ENCODE peak calls at places on chromosomes 3 and 15, in seven cellular contexts. N is MM.1S, S is tibial nerve, K is MCF 10A, D is mammary epithelial cell, B is heart right ventricle, P is fibroblast of the aortic adventitia. R is an unnamed sample.

GRCh38 chr15:100934735-100935134 is 15.6 kb downstream of the LRRK1 start:
- DNase-seq in N (no peak), S (no peak), K (no peak), D (no peak), B (no peak), P (peak), R (no peak)

GRCh38 chr3:16484216-16484615 is 29.3 kb downstream of the RFTN1 start:
- DNase-seq in N (no peak), S (no peak), K (peak), D (no peak), B (no peak), P (peak), R (no peak)

GRCh38 chr15:48414015-48414414 is 82.8 kb downstream of the DUT start:
- DNase-seq in N (no peak), S (no peak), K (peak), D (no peak), B (no peak), P (peak), R (no peak)

GRCh38 chr15:38651328-38652038 is 86.9 kb upstream of the RASGRP1 start:
- DNase-seq in N (no peak), S (no peak), K (no peak), D (peak), B (no peak), P (no peak), R (no peak)

GRCh38 chr15:85329561-85330421 is 50.6 kb upstream of the AKAP13 start:
- DNase-seq in N (peak), S (no peak), K (no peak), D (no peak), B (no peak), P (peak), R (peak)

GRCh38 chr3:146243559-146243958 is 7.3 kb downstream of the PLSCR4 start:
- DNase-seq in N (no peak), S (no peak), K (no peak), D (no peak), B (no peak), P (no peak), R (no peak)

GRCh38 chr3:38835939-38836338 is 19.9 kb upstream of the SCN10A start:
- DNase-seq in N (no peak), S (no peak), K (no peak), D (no peak), B (no peak), P (no peak), R (no peak)

GRCh38 chr3:123053107-123053506 is 13.7 kb upstream of the PDIA5 start:
- DNase-seq in N (no peak), S (no peak), K (no peak), D (no peak), B (no peak), P (peak), R (no peak)

GRCh38 chr3:149004622-149005021 is 13.3 kb downstream of the GYG1 start:
- DNase-seq in N (no peak), S (no peak), K (peak), D (no peak), B (no peak), P (peak), R (no peak)

GRCh38 chr3:13575459-13576061 is 26.6 kb downstream of the FBLN2 start:
- DNase-seq in N (no peak), S (no peak), K (no peak), D (no peak), B (no peak), P (peak), R (no peak)

GRCh38 chr3:76585794-76586392 is 454.0 kb upstream of the ROBO2 start:
- DNase-seq in N (peak), S (no peak), K (peak), D (no peak), B (no peak), P (peak), R (peak)

GRCh38 chr15:63185206-63185605 is 4.2 kb upstream of the RAB8B start:
- DNase-seq in N (no peak), S (no peak), K (no peak), D (peak), B (no peak), P (no peak), R (no peak)

GRCh38 chr3:186646106-186646505 is 5.9 kb downstream of the FETUB start:
- DNase-seq in N (no peak), S (no peak), K (no peak), D (no peak), B (no peak), P (no peak), R (no peak)
- TF ChIP-seq CTCF in N (no peak), S (no peak), K (no peak), D (no peak), B (no peak), P (no peak), R (no peak)

GRCh38 chr3:65557915-65558564 is 480.7 kb downstream of the MAGI1 start:
- DNase-seq in N (no peak), S (no peak), K (no peak), D (no peak), B (no peak), P (no peak), R (no peak)

GRCh38 chr3:65560133-65560532 is 478.6 kb downstream of the MAGI1 start:
- DNase-seq in N (no peak), S (no peak), K (no peak), D (no peak), B (no peak), P (no peak), R (no peak)

GRCh38 chr3:65560901-65561300 is 477.8 kb downstream of the MAGI1 start:
- DNase-seq in N (no peak), S (no peak), K (no peak), D (no peak), B (no peak), P (no peak), R (no peak)

GRCh38 chr3:65558821-65559220 is 479.9 kb downstream of the MAGI1 start:
- DNase-seq in N (no peak), S (no peak), K (no peak), D (no peak), B (no peak), P (no peak), R (no peak)

GRCh38 chr3:65559643-65560042 is 479.1 kb downstream of the MAGI1 start:
- DNase-seq in N (no peak), S (no peak), K (peak), D (no peak), B (no peak), P (no peak), R (no peak)
- TF ChIP-seq CTCF in N (no peak), S (no peak), K (no peak), D (no peak), B (no peak), P (no peak), R (no peak)

DNA sequence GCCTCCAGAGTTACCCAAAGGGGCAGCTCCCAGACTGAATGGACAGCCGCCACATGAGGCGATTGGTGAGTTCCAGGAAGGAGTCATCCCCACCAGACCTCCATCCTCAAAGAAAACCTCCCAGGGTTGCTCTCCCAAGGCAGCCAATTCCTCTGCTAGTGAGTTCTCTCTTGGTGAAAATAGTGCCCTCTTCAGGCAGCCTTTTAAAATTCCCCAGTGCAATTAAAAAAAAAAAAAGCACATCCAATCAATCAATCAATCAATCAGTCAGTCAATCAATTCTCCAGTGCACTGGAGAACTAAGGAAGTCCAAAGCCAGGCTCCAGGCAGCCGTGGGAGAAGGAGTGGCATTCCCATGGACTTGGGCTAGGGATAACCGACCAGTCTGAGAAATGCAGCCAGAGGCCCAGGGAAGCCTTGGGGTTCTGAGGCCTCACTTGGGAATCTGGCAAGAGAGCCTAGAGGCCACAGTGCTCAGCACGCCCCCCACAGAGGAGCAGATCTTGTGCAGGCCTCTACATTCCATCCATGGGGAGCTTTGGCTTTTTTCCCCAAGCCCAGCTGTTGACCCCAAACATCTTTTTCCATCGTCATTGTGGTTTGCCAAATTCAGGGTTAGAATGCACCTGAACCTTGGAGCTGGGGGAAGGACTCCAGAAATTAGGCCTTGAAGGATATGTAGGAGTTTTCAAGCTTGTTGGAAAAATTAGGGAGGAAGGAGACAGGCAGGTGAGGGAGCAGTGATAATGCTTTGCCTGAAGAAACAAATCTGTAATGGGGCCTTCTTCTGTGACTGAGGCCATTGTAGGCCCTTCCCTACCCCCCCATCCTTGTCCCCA is 4.8 kb downstream of the PAQR5 start:
- DNase-seq in N (no peak), S (no peak), K (peak), D (no peak), B (no peak), P (peak), R (no peak)
- TF ChIP-seq CTCF in N (peak), S (no peak), K (peak), D (peak), B (no peak), P (no peak), R (peak)

GRCh38 chr3:177772908-177773557 is 575.8 kb upstream of the TBL1XR1 start:
- DNase-seq in N (peak), S (no peak), K (no peak), D (no peak), B (peak), P (no peak), R (no peak)

GRCh38 chr3:177778633-177779032 is 581.4 kb upstream of the TBL1XR1 start:
- DNase-seq in N (peak), S (no peak), K (no peak), D (no peak), B (no peak), P (no peak), R (no peak)

GRCh38 chr3:177776656-177777055 is 579.4 kb upstream of the TBL1XR1 start:
- DNase-seq in N (no peak), S (no peak), K (peak), D (peak), B (no peak), P (peak), R (no peak)

GRCh38 chr3:177781686-177782161 is 584.4 kb upstream of the TBL1XR1 start:
- DNase-seq in N (no peak), S (peak), K (no peak), D (no peak), B (peak), P (peak), R (no peak)

GRCh38 chr3:177777699-177778098 is 580.4 kb upstream of the TBL1XR1 start:
- DNase-seq in N (peak), S (no peak), K (peak), D (peak), B (peak), P (peak), R (peak)
- TF ChIP-seq CTCF in N (peak), S (peak), K (peak), D (peak), B (peak), P (peak), R (peak)

GRCh38 chr3:80788914-80789313 is 972.5 kb downstream of the GBE1 start:
- DNase-seq in N (no peak), S (no peak), K (no peak), D (no peak), B (no peak), P (no peak), R (no peak)

GRCh38 chr3:80785475-80785874 is 976.0 kb downstream of the GBE1 start:
- DNase-seq in N (peak), S (no peak), K (peak), D (no peak), B (no peak), P (no peak), R (no peak)

DNA sequence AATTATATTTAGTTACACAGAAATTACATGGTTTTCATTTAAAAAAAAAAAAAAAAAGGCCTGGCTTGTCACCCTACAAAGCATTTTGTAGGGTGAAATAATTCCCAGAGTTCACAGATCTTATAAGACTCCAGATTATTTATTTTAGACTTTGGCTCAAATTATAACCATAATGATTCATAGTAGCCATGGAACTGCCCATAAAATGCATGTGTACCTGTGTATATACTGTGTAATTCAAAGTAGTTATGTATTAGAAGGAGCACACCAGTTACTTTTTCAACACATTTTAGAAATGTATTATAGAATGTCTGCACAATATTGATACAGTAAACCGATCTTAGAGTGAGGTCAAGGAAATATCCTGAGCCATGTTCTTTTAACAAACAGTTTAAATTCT is 975.6 kb downstream of the GBE1 start:
- DNase-seq in N (no peak), S (no peak), K (no peak), D (no peak), B (no peak), P (no peak), R (no peak)
- TF ChIP-seq CTCF in N (no peak), S (no peak), K (no peak), D (no peak), B (no peak), P (no peak), R (no peak)

GRCh38 chr15:78838480-78838879 is 27.2 kb upstream of the ADAMTS7 start:
- DNase-seq in N (no peak), S (no peak), K (no peak), D (no peak), B (no peak), P (peak), R (no peak)

GRCh38 chr15:78840661-78841060 is 29.4 kb upstream of the ADAMTS7 start:
- DNase-seq in N (no peak), S (no peak), K (no peak), D (peak), B (no peak), P (no peak), R (peak)

GRCh38 chr15:78837543-78837942 is 26.3 kb upstream of the ADAMTS7 start:
- DNase-seq in N (no peak), S (no peak), K (no peak), D (no peak), B (no peak), P (no peak), R (no peak)

GRCh38 chr15:78837131-78837530 is 25.9 kb upstream of the ADAMTS7 start:
- DNase-seq in N (no peak), S (no peak), K (no peak), D (no peak), B (no peak), P (no peak), R (no peak)

GRCh38 chr15:78836333-78836732 is 25.1 kb upstream of the ADAMTS7 start:
- DNase-seq in N (no peak), S (no peak), K (no peak), D (no peak), B (no peak), P (no peak), R (no peak)
- TF ChIP-seq CTCF in N (no peak), S (no peak), K (no peak), D (no peak), B (no peak), P (no peak), R (no peak)

GRCh38 chr3:129238945-129239705 is 10.3 kb upstream of the COPG1 start:
- DNase-seq in N (peak), S (no peak), K (peak), D (peak), B (no peak), P (peak), R (no peak)
- TF ChIP-seq CTCF in N (no peak), S (no peak), K (no peak), D (no peak), B (no peak), P (no peak), R (no peak)

GRCh38 chr15:98383571-98383970 is 264.8 kb upstream of the IGF1R start:
- DNase-seq in N (no peak), S (no peak), K (no peak), D (no peak), B (no peak), P (no peak), R (no peak)

GRCh38 chr15:98384328-98385029 is 263.9 kb upstream of the IGF1R start:
- DNase-seq in N (no peak), S (no peak), K (no peak), D (no peak), B (no peak), P (no peak), R (no peak)

GRCh38 chr15:98382139-98382538 is 266.2 kb upstream of the IGF1R start:
- DNase-seq in N (no peak), S (no peak), K (no peak), D (no peak), B (no peak), P (no peak), R (no peak)

GRCh38 chr15:98391131-98391530 is 257.2 kb upstream of the IGF1R start:
- DNase-seq in N (no peak), S (no peak), K (no peak), D (no peak), B (no peak), P (no peak), R (no peak)

GRCh38 chr15:98386594-98386993 is 261.7 kb upstream of the IGF1R start:
- DNase-seq in N (no peak), S (no peak), K (no peak), D (no peak), B (no peak), P (no peak), R (no peak)
- TF ChIP-seq CTCF in N (no peak), S (no peak), K (no peak), D (no peak), B (no peak), P (no peak), R (no peak)

GRCh38 chr3:50154476-50154839 is 666 bp upstream of the SEMA3F start:
- DNase-seq in N (no peak), S (no peak), K (no peak), D (no peak), B (no peak), P (no peak), R (peak)
- TF ChIP-seq CTCF in N (peak), S (no peak), K (no peak), D (peak), B (peak), P (peak), R (peak)

GRCh38 chr3:73791356-73791755 is 166.6 kb upstream of the PDZRN3 start:
- DNase-seq in N (no peak), S (no peak), K (no peak), D (no peak), B (no peak), P (peak), R (no peak)
- TF ChIP-seq CTCF in N (no peak), S (no peak), K (no peak), D (no peak), B (no peak), P (no peak), R (no peak)